ENCODE peak calls at places on chromosomes 2 and 18, in four cellular contexts. One of them, this sample, is unnamed. For H3K4me1 and H3K9me3, the result is how much of the 10 kb centered on the place peaks cover.

GRCh38 chr2:174753038-174753633 is 11.1 kb downstream of the CHRNA1 start:
- DNase-seq in testis: no peak
- DNase-seq in left lung: no peak
- DNase-seq in H9: no peak
- DNase-seq in this sample: no peak

GRCh38 chr18:8424917-8425725 is 184.1 kb upstream of the RAB12 start:
- DNase-seq in testis: no peak
- DNase-seq in left lung: no peak
- DNase-seq in H9: no peak
- DNase-seq in this sample: peak

GRCh38 chr2:127362971-127363370 is 24.8 kb downstream of the MAP3K2 start:
- DNase-seq in testis: no peak
- DNase-seq in left lung: no peak
- DNase-seq in H9: no peak
- DNase-seq in this sample: no peak

GRCh38 chr2:155350783-155351580 is 652.5 kb downstream of the KCNJ3 start:
- DNase-seq in testis: peak
- DNase-seq in left lung: no peak
- DNase-seq in H9: no peak
- DNase-seq in this sample: no peak

GRCh38 chr2:154437104-154437503 is 261.4 kb upstream of the KCNJ3 start:
- DNase-seq in testis: no peak
- DNase-seq in left lung: no peak
- DNase-seq in H9: no peak
- DNase-seq in this sample: no peak

GRCh38 chr2:236078675-236079255 is 89.4 kb downstream of the GBX2 start:
- DNase-seq in testis: no peak
- DNase-seq in left lung: no peak
- DNase-seq in H9: no peak
- DNase-seq in this sample: no peak

GRCh38 chr2:26532301-26533250 is 54.7 kb upstream of the OTOF start:
- DNase-seq in testis: no peak
- DNase-seq in left lung: peak
- DNase-seq in H9: no peak
- DNase-seq in this sample: no peak

GRCh38 chr2:207594245-207594644 is 30.9 kb downstream of the METTL21A start:
- DNase-seq in testis: no peak
- DNase-seq in left lung: no peak
- DNase-seq in H9: no peak
- DNase-seq in this sample: no peak

GRCh38 chr2:112161431-112162145 is 23.4 kb downstream of the FBLN7 start:
- DNase-seq in testis: no peak
- DNase-seq in left lung: no peak
- DNase-seq in H9: no peak
- DNase-seq in this sample: no peak

GRCh38 chr18:12879840-12880531 is 4.1 kb downstream of the PTPN2 start:
- DNase-seq in testis: no peak
- DNase-seq in left lung: no peak
- DNase-seq in H9: no peak
- DNase-seq in this sample: no peak
- H3K4me1 ChIP-seq in testis: under half
- H3K4me1 ChIP-seq in left lung: under half
- H3K4me1 ChIP-seq in H9: under half
- H3K4me1 ChIP-seq in this sample: under half

DNA sequence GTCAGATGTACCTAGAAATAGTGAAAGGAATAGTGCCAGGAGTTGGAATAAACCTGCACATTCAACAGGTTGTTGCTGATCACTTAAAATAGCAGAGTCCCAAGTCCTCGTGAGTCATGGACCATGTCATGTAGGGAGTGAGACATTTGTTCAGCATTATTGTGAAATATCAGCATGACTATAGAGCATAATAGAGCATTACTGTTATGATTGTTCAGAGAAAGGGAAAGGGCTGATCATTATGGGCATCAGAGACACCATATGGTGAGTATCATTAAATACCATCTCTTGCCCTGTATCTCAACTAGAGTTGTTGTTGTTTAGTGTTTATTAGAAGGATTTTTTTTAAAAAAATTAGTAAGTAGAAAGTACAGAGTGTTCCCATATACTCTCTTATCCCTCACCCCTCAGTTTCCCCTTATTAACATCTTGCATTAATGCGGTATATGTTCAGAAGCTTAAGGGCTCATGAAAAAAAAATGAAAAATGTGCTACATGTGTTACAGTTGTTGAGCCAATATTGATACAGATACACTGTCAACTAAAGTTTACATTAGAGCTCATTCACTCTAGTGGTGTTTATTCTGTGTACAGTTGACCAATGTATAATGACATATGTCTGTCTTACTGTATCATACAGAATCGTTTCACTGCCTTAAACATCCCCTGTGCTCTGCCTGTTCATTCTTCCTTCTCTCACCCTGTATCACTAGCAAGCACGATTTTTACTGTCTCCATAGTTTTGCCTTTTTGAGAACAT is 5.7 kb downstream of the ELAC1 start:
- DNase-seq in testis: no peak
- DNase-seq in left lung: no peak
- DNase-seq in H9: no peak
- DNase-seq in this sample: no peak
- H3K27ac ChIP-seq in testis: no peak
- H3K27ac ChIP-seq in left lung: no peak
- H3K27ac ChIP-seq in H9: no peak
- H3K27ac ChIP-seq in this sample: no peak

GRCh38 chr2:65477590-65477989 is 45.2 kb upstream of the SPRED2 start:
- DNase-seq in testis: no peak
- DNase-seq in left lung: no peak
- DNase-seq in H9: no peak
- DNase-seq in this sample: no peak

GRCh38 chr2:65476778-65477177 is 44.4 kb upstream of the SPRED2 start:
- DNase-seq in testis: peak
- DNase-seq in left lung: no peak
- DNase-seq in H9: no peak
- DNase-seq in this sample: no peak

GRCh38 chr2:65473045-65473444 is 40.6 kb upstream of the SPRED2 start:
- DNase-seq in testis: no peak
- DNase-seq in left lung: no peak
- DNase-seq in H9: no peak
- DNase-seq in this sample: no peak

GRCh38 chr2:65471409-65471808 is 39.0 kb upstream of the SPRED2 start:
- DNase-seq in testis: no peak
- DNase-seq in left lung: no peak
- DNase-seq in H9: no peak
- DNase-seq in this sample: no peak

GRCh38 chr2:65475000-65475399 is 42.6 kb upstream of the SPRED2 start:
- DNase-seq in testis: no peak
- DNase-seq in left lung: no peak
- DNase-seq in H9: no peak
- DNase-seq in this sample: no peak
- H3K9me3 ChIP-seq in testis: under half
- H3K9me3 ChIP-seq in left lung: under half
- H3K9me3 ChIP-seq in H9: under half
- H3K9me3 ChIP-seq in this sample: under half

DNA sequence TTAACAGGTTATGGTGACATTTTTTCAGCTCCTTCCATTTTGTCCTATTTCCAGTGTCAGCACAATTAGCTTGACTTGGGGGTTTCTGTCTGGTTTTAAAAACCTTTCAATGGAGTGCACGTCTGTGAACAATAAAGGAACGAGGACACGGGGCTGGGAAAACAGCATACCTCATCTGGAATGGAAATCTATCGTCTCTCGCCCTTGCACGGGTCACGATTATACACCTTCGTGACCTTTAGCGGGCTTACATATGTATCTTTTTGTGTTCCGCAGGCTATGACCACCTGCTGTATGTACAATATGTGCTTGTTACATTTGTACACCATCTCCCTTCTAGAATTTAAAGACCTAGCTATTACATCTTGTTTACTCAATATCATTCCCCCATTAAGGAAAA is 2.3 kb upstream of the ZNF532 start:
- DNase-seq in testis: peak
- DNase-seq in left lung: no peak
- DNase-seq in H9: no peak
- DNase-seq in this sample: no peak
- H3K4me1 ChIP-seq in testis: half or more
- H3K4me1 ChIP-seq in left lung: under half
- H3K4me1 ChIP-seq in H9: under half
- H3K4me1 ChIP-seq in this sample: under half

GRCh38 chr2:229417906-229418305 is 146.8 kb upstream of the PID1 start:
- DNase-seq in testis: no peak
- DNase-seq in left lung: no peak
- DNase-seq in H9: peak
- DNase-seq in this sample: no peak
- H3K27ac ChIP-seq in testis: peak
- H3K27ac ChIP-seq in left lung: no peak
- H3K27ac ChIP-seq in H9: no peak
- H3K27ac ChIP-seq in this sample: no peak

DNA sequence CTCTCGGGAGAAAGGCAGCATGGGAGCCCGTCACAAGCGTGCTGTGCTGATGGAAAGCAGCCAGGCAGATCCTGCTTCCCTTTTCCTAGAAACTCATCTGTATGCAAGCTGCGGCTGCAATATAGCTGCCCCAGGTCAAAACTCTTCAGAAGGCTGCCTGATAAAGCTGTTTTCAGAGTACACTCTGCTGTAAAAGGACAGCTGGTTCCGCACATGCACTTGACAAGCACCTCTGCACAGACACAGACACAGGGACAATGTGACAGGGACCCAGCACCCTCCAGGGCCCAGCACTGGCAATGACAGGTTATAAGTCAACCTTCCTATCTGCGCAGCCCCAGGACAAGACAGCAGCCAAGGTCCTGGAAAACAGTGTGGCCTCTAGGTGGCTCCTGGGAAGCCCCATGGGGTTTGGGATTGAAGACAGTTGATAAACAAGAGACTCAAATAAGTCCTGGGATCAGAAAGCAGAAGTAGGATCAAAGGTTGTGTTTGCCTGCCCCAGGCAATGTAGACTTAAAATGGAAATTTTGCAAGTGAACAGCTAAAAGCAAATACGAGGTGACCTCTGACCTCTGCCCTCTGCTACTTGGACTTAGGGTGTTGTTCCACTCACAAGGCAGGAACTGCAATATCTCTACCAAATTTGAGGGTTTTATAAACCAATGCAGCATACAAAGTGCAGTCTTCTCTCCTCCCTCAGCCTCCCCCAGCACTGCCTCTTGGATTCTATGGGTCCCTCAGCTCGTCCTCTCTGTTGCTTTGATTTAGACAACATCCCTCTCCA is 16.9 kb downstream of the SLC66A2 start:
- DNase-seq in testis: peak
- DNase-seq in left lung: peak
- DNase-seq in H9: peak
- DNase-seq in this sample: no peak
- H3K9me3 ChIP-seq in testis: under half
- H3K9me3 ChIP-seq in left lung: under half
- H3K9me3 ChIP-seq in H9: under half
- H3K9me3 ChIP-seq in this sample: under half

DNA sequence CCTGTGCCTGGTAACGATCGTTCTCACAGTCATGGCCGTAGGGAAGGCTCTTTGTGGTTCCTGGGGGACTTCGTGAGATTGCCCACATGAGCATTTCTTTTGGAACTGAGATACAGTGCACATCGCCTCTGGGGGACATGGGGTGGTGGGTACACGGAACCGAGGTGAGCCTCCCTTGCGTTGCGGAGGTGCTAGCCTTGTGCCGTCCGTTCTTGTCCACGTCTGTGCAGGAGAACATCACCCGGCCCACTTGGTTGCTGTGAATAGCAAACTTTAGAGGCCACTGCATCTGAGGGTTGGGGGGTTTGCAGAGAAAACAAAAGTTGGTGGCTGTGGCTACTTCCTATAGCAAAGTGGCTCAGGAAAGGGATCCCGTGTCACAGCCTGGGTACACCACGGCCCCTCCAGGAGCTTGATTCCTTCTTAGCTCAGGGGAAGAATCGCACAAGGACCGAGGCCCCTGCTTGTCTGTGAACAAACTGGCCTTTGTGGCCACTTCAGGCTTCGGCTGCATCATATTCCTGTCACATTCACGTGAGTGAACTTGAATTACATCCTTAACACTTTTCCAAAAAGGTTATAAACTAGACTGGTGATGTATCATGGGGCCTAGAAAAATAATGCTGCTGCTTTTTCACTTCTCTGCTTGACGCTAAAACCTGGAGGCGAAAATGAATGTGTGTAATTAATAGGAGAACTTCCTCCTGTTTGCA is 72.6 kb downstream of the LRRFIP1 start:
- DNase-seq in testis: no peak
- DNase-seq in left lung: no peak
- DNase-seq in H9: no peak
- DNase-seq in this sample: peak
- H3K4me1 ChIP-seq in testis: under half
- H3K4me1 ChIP-seq in left lung: half or more
- H3K4me1 ChIP-seq in H9: under half
- H3K4me1 ChIP-seq in this sample: under half

GRCh38 chr2:150143087-150143536 is 344.4 kb downstream of the RND3 start:
- DNase-seq in testis: no peak
- DNase-seq in left lung: no peak
- DNase-seq in H9: no peak
- DNase-seq in this sample: peak

GRCh38 chr2:150138587-150138986 is 348.9 kb downstream of the RND3 start:
- DNase-seq in testis: no peak
- DNase-seq in left lung: no peak
- DNase-seq in H9: no peak
- DNase-seq in this sample: peak

GRCh38 chr2:150141241-150142001 is 346.0 kb downstream of the RND3 start:
- DNase-seq in testis: no peak
- DNase-seq in left lung: no peak
- DNase-seq in H9: no peak
- DNase-seq in this sample: no peak

GRCh38 chr2:150142561-150142960 is 344.9 kb downstream of the RND3 start:
- DNase-seq in testis: no peak
- DNase-seq in left lung: no peak
- DNase-seq in H9: no peak
- DNase-seq in this sample: no peak

GRCh38 chr2:150140777-150141176 is 346.7 kb downstream of the RND3 start:
- DNase-seq in testis: no peak
- DNase-seq in left lung: no peak
- DNase-seq in H9: no peak
- DNase-seq in this sample: no peak
- H3K27ac ChIP-seq in testis: no peak
- H3K27ac ChIP-seq in left lung: no peak
- H3K27ac ChIP-seq in H9: no peak
- H3K27ac ChIP-seq in this sample: peak

GRCh38 chr2:204655101-204655500 is 109.8 kb downstream of the PARD3B start:
- DNase-seq in testis: no peak
- DNase-seq in left lung: no peak
- DNase-seq in H9: no peak
- DNase-seq in this sample: no peak
- H3K9me3 ChIP-seq in testis: under half
- H3K9me3 ChIP-seq in left lung: under half
- H3K9me3 ChIP-seq in H9: under half
- H3K9me3 ChIP-seq in this sample: under half

This sample was measured in SJCRH30.